ENCODE peak calls at places on chromosomes 7 and 10, in five cellular contexts. Y is IMR-90, A is B cell, M is breast epithelium, D is progenitor cell of endocrine pancreas. P is an unnamed sample.

GRCh38 chr7:111392976-111393762 is 169.1 kb downstream of the IMMP2L start:
- DNase-seq in M (no peak), A (no peak), D (no peak), Y (peak; percentile 33), P (no peak)

GRCh38 chr7:77729574-77730348 is 33.5 kb downstream of the RSBN1L start:
- DNase-seq in D (no peak), M (no peak), Y (peak; percentile 31), A (no peak), P (no peak)

GRCh38 chr7:111384065-111384891 is 178.0 kb downstream of the IMMP2L start:
- DNase-seq in M (no peak), A (no peak), Y (peak; percentile 73), D (no peak), P (no peak)

GRCh38 chr7:84712326-84712725 is 474.5 kb downstream of the SEMA3D start:
- DNase-seq in D (no peak), A (no peak), M (no peak), Y (peak; percentile 10), P (no peak)

GRCh38 chr7:152136623-152137022 is 111.1 kb downstream of the GALNT11 start:
- DNase-seq in A (no peak), M (no peak), D (no peak), Y (peak; percentile 31), P (no peak)

GRCh38 chr7:136957391-136957790 is 88.9 kb downstream of the CHRM2 start:
- DNase-seq in D (no peak), Y (peak; percentile 43), M (no peak), A (no peak), P (no peak)

GRCh38 chr7:38310601-38311057 is 37.2 kb upstream of the TARP start:
- DNase-seq in M (no peak), D (no peak), A (no peak), Y (no peak), P (peak; percentile 56)

GRCh38 chr10:121080324-121080807 is 229.2 kb downstream of the WDR11 start:
- DNase-seq in M (no peak), A (no peak), Y (no peak), D (no peak), P (no peak)

GRCh38 chr10:74825371-74826141 is 844 bp upstream of the KAT6B start:
- DNase-seq in A (no peak), M (no peak), Y (no peak), D (peak; percentile 67), P (peak; percentile 50)

GRCh38 chr7:158020706-158021095 is 566.9 kb downstream of the PTPRN2 start:
- DNase-seq in M (no peak), Y (no peak), D (no peak), A (no peak), P (no peak)

GRCh38 chr7:141220263-141220662 is 146.4 kb downstream of the TMEM178B start:
- DNase-seq in Y (no peak), D (no peak), M (no peak), A (no peak), P (no peak)

GRCh38 chr7:7103343-7104313 is 78.7 kb upstream of the C1GALT1 start:
- DNase-seq in Y (peak; percentile 74), M (no peak), D (no peak), A (peak; percentile 72), P (no peak)

GRCh38 chr7:148031816-148032215 is 558.8 kb upstream of the C7orf33 start:
- DNase-seq in Y (no peak), D (no peak), M (no peak), A (no peak), P (no peak)

GRCh38 chr10:4775808-4776207 is 50.2 kb upstream of the AKR1E2 start:
- DNase-seq in Y (peak; percentile 54), M (no peak), A (no peak), D (no peak), P (no peak)

GRCh38 chr7:154178890-154179289 is 126.7 kb downstream of the DPP6 start:
- DNase-seq in A (no peak), M (no peak), Y (no peak), D (no peak), P (no peak)

GRCh38 chr10:132554053-132554990 is 16.7 kb downstream of the INPP5A start:
- DNase-seq in M (no peak), D (no peak), Y (no peak), A (no peak), P (no peak)

GRCh38 chr10:132556994-132557441 is 19.4 kb downstream of the INPP5A start:
- DNase-seq in A (no peak), M (no peak), D (no peak), Y (no peak), P (no peak)

GRCh38 chr10:132557696-132558515 is 20.3 kb downstream of the INPP5A start:
- DNase-seq in Y (no peak), M (no peak), A (no peak), D (no peak), P (no peak)

GRCh38 chr10:132555648-132556575 is 18.3 kb downstream of the INPP5A start:
- DNase-seq in Y (no peak), D (no peak), A (peak; percentile 84), M (no peak), P (no peak)

DNA sequence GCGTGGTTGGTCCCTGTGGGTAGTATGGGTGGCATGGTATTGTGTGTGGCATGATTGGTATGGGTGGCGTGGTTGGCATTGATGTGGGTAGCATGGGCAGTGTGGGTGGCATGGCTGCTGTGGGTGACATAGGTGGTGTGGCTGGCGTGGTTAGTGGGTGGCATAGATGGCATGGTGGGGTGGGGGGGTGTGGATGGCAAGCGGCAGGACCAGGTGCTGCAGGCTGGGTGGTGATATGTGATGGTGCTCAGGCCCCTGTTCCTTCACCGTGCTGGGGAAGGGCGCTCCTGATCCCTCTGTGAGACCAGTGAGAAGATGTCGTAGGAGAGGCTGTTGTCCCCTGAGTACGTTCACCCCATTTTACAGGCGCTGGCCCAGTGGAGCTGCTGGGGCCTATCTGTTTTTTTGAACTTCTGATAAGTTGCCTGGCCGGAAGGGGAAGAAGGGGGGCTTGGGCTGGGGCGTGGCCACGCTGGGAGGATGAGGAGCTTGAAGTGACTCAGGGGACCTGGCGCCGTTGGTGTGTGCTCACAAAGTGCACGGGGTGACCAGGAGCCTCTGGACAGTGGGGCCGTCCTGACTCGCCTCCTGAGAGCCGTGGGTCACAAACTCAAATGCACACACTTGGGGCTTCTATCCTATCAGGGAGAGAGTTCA is 17.5 kb downstream of the INPP5A start:
- DNase-seq in D (no peak), Y (no peak), M (no peak), A (peak; percentile 85), P (peak; percentile 61)
- TF ChIP-seq CTCF in D (no peak), Y (no peak), M (no peak), A (no peak), P (no peak)

DNA sequence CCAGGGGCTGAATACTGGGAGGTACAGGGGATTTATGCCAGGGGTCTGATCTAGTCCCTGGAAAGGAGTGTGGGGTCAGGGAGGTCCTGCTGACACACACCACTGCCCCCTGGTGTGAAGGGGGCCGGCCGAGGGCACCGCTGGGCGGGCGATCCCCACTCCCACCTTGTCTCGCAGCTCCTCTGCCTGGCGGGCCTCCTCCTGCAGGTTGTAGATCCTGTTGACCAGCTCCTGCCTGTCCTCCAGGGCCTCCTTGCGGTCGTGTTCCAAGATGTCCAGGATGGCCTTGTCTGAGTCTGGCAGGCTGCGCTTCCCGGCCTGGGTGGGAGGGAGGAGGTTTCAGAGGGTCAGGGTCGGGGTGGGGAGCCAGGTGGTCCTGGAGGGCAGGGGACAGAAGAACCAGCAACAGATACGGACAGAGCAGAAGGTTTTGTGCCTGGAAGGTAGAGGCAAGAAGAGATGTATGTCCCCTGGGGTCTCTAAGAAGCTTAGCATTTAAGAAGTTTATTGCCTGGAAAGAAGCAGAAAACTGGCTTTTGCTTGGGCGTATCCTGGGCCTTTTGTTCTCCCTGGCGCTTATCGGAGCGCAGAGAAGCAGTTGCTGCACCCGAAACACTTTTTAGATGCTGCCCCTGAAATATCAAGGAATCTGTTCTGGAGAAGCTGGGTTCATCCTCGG is 94.5 kb upstream of the GNA12 start:
- DNase-seq in Y (no peak), M (no peak), D (no peak), A (no peak), P (no peak)
- TF ChIP-seq CTCF in Y (no peak), M (no peak), D (no peak), A (no peak), P (no peak)

GRCh38 chr10:53453196-53453595 is 680.6 kb upstream of the MBL2 start:
- DNase-seq in M (no peak), Y (no peak), D (no peak), A (no peak), P (no peak)
- TF ChIP-seq CTCF in M (no peak), Y (no peak), D (peak; percentile 36), A (no peak), P (no peak)

DNA sequence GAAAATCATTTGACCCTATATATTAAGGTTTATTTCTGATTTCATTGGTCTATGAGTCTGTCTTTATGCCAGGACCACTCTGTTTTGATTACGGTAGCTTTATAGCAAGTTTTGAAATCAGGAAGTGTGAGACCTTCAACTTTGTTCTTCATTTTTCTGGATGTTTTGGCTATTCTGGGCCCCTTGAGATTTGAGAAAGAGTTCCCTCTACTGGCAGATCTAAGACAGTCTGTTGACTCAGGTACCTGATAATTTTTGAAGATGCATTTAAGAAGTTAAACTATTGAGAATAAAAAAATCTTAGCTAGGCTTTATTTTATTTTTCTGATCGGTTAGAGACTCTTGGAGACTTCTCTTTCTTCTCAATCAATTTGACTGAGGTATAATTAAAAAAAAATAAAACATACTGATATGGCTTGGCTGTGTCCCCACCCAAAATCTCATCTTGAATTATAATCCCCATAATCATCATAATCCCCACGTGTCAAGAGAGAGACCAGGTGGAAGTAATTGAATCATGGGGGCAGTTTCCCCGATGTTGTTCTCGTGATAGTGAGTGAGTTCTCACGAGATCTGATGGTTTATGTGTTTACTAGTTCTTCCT is 209.2 kb downstream of the SNX10 start:
- DNase-seq in M (no peak), D (no peak), Y (peak; percentile 16), A (peak; percentile 54), P (no peak)
- TF ChIP-seq CTCF in M (no peak), D (peak; percentile 49), Y (peak; percentile 42), A (peak; percentile 73), P (peak; percentile 14)

DNA sequence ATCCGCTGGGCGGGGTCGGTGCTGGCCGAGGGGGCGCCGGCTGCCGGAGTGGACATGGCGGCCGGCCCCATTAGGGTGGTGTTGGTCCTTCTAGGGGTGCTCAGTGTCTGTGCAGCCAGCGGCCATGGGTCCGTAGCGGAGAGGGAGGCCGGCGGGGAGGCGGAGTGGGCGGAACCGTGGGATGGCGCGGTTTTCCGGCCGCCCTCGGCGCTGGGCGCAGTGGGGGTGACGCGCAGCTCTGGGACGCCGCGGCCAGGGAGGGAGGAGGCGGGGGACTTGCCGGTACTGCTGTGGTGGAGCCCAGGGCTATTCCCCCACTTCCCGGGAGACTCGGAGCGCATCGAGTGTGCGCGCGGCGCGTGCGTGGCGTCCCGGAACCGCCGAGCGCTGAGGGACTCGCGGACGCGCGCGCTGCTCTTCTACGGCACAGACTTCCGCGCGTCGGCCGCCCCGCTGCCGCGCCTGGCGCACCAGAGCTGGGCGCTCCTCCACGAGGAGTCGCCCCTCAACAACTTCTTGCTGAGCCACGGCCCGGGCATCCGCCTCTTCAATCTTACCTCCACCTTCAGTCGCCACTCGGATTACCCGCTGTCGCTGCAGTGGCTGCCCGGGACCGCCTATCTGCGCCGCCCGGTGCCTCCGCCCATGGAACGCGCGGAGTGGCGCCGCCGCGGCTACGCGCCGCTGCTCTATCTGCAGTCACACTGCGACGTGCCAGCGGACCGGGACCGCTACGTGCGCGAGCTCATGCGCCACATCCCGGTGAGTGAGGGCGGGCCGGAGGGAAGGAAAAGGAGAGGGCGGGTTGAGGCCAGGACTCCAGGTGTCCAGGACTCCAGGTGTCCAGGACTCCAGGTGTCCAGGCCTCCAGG is 9.3 kb upstream of the CHCHD1 start:
- DNase-seq in M (peak; percentile 73), D (peak; percentile 48), A (peak; percentile 88), Y (peak; percentile 83), P (peak; percentile 76)
- TF ChIP-seq CTCF in M (no peak), D (no peak), A (no peak), Y (peak; percentile 9), P (peak; percentile 20)

GRCh38 chr10:113953505-113954272 is 90.0 kb upstream of the ADRB1 start:
- DNase-seq in M (no peak), A (no peak), Y (no peak), D (no peak), P (no peak)
- TF ChIP-seq CTCF in M (no peak), A (no peak), Y (no peak), D (peak; percentile 12), P (no peak)

P was measured in heart right ventricle.